ENCODE peak calls at places on chromosome 22, in eight cellular contexts. E, U, D, K, I, R, M and W are unnamed samples.

GRCh38 chr22:26417406-26417805 is 11.7 kb upstream of the ASPHD2 start:
- DNase-seq in I (no peak), M (no peak), R (no peak), D (no peak), E (no peak), U (no peak), K (peak; percentile 15), W (no peak)

GRCh38 chr22:36743591-36744412 is 32.1 kb downstream of the IFT27 start:
- DNase-seq in D (no peak), K (no peak), U (no peak), E (no peak), M (no peak), R (no peak), I (no peak), W (no peak)

GRCh38 chr22:22773979-22774738 is 113.5 kb upstream of the IGLL5 start:
- DNase-seq in K (no peak), M (no peak), R (no peak), I (no peak), E (no peak), U (no peak), D (no peak), W (no peak)

GRCh38 chr22:19723990-19724827 is 870 bp downstream of the GP1BB start:
- DNase-seq in M (no peak), R (no peak), E (no peak), K (peak; percentile 61), U (no peak), I (no peak), D (peak; percentile 92), W (no peak)

GRCh38 chr22:43476341-43476740 is 64.5 kb downstream of the MPPED1 start:
- DNase-seq in D (peak; percentile 44), M (no peak), E (no peak), I (no peak), U (no peak), R (peak; percentile 13), K (no peak), W (no peak)

GRCh38 chr22:37267661-37268413 is 14.5 kb upstream of the CYTH4 start:
- DNase-seq in R (no peak), I (no peak), K (no peak), M (no peak), E (no peak), D (no peak), U (no peak), W (no peak)

GRCh38 chr22:31947296-31947695 is 3.0 kb downstream of the YWHAH start:
- DNase-seq in E (peak; percentile 34), K (no peak), R (peak; percentile 31), M (no peak), D (no peak), U (peak; percentile 47), I (peak; percentile 28), W (peak; percentile 80)

GRCh38 chr22:45468872-45469572 is 33.7 kb upstream of the FBLN1 start:
- DNase-seq in M (no peak), D (no peak), R (no peak), I (no peak), K (peak; percentile 70), U (peak; percentile 64), E (no peak), W (no peak)

GRCh38 chr22:36244522-36245391 is 5.4 kb upstream of the APOL2 start:
- DNase-seq in I (no peak), K (no peak), R (no peak), D (no peak), M (no peak), E (no peak), U (peak; percentile 54), W (no peak)

GRCh38 chr22:33006220-33006954 is 51.8 kb downstream of the SYN3 start:
- DNase-seq in M (no peak), E (no peak), I (no peak), D (no peak), U (no peak), R (no peak), K (no peak), W (no peak)